ENCODE peak calls at places on chromosomes 11 and 22, in eight cellular contexts. T, Y, A, K, I, J, O and D are unnamed samples. For H3K4me1, the result is how much of the 10 kb centered on the place peaks cover.

GRCh38 chr11:12411806-12412727 is 34.7 kb downstream of the PARVA start:
- DNase-seq in Y (peak), J (peak), A (peak), O (peak), K (peak), T (no peak), I (peak), D (peak)

GRCh38 chr11:80462211-80462610 is 1021.4 kb upstream of the TENM4 start:
- DNase-seq in O (peak), Y (no peak), I (no peak), A (no peak), K (peak), J (no peak), T (no peak), D (no peak)

GRCh38 chr11:78587446-78587845 is 12.8 kb upstream of the NARS2 start:
- DNase-seq in T (no peak), Y (no peak), K (no peak), I (no peak), O (no peak), J (no peak), A (no peak), D (no peak)

GRCh38 chr11:69465236-69466000 is 16.0 kb upstream of the LINC01488 start:
- DNase-seq in T (no peak), O (peak), I (no peak), J (peak), A (no peak), K (no peak), Y (peak), D (peak)

GRCh38 chr22:20393705-20394476 is at the start of gene ZNF74:
- DNase-seq in K (peak), Y (peak), I (no peak), O (peak), J (peak), T (peak), A (peak), D (peak)

GRCh38 chr11:71330996-71331395 is 78.6 kb upstream of the SHANK2 start:
- DNase-seq in T (peak), K (no peak), Y (no peak), A (no peak), J (peak), O (no peak), I (no peak), D (no peak)

GRCh38 chr11:102360681-102361080 is 13.7 kb downstream of the BIRC2 start:
- DNase-seq in K (no peak), A (peak), I (no peak), J (no peak), O (no peak), T (no peak), Y (no peak), D (no peak)

GRCh38 chr11:105838668-105839403 is 183.2 kb downstream of the MSANTD4 start:
- DNase-seq in T (no peak), K (peak), O (peak), A (no peak), Y (no peak), I (no peak), J (no peak), D (no peak)

GRCh38 chr11:107457205-107457557 is 444 bp downstream of the CWF19L2 start:
- DNase-seq in I (peak), J (no peak), Y (no peak), A (no peak), T (no peak), K (no peak), O (no peak), D (no peak)

GRCh38 chr11:58866788-58867187 is 22.3 kb upstream of the GLYATL2 start:
- DNase-seq in Y (no peak), J (no peak), A (no peak), O (no peak), I (no peak), K (no peak), T (no peak), D (no peak)

GRCh38 chr11:92453055-92453454 is 228.4 kb downstream of the FAT3 start:
- DNase-seq in Y (no peak), I (no peak), O (peak), T (no peak), A (no peak), K (peak), J (no peak), D (no peak)

GRCh38 chr11:133988686-133989410 is 32.1 kb upstream of the IGSF9B start:
- DNase-seq in T (no peak), J (no peak), O (no peak), A (no peak), Y (no peak), I (no peak), K (no peak), D (no peak)

GRCh38 chr11:78046486-78046854 is 17.2 kb upstream of the THRSP start:
- DNase-seq in A (no peak), T (no peak), K (no peak), O (no peak), Y (no peak), J (no peak), I (no peak), D (no peak)

GRCh38 chr11:62710001-62710345 is 2.5 kb downstream of the GNG3 start:
- DNase-seq in I (no peak), Y (peak), J (no peak), T (peak), A (no peak), O (no peak), K (peak), D (no peak)

GRCh38 chr22:26196657-26197056 is 27.4 kb downstream of the SEZ6L start:
- DNase-seq in T (no peak), K (no peak), Y (no peak), I (no peak), A (no peak), O (no peak), J (no peak), D (no peak)

GRCh38 chr11:38952698-38953097 is 2354.7 kb upstream of the RAG2 start:
- DNase-seq in T (no peak), I (no peak), Y (no peak), A (no peak), J (no peak), O (peak), K (no peak), D (no peak)

GRCh38 chr22:27749597-27750225 is 51.8 kb downstream of the MN1 start:
- DNase-seq in A (no peak), J (peak), I (no peak), T (no peak), K (peak), O (no peak), Y (no peak), D (no peak)

GRCh38 chr11:61860054-61860903 is 31.1 kb downstream of the FADS3 start:
- DNase-seq in Y (peak), K (peak), T (peak), A (no peak), J (peak), O (no peak), I (no peak), D (peak)

GRCh38 chr11:4443479-4443878 is 5.6 kb upstream of the OR52K2 start:
- DNase-seq in T (no peak), A (no peak), Y (no peak), I (no peak), K (no peak), J (no peak), O (no peak), D (no peak)

GRCh38 chr11:34185926-34186841 is 80.8 kb downstream of the NAT10 start:
- DNase-seq in T (no peak), A (no peak), K (no peak), J (no peak), Y (no peak), O (no peak), I (no peak), D (no peak)

GRCh38 chr22:46084943-46085830 is 65.1 kb upstream of the PPARA start:
- DNase-seq in O (no peak), A (no peak), Y (peak), K (no peak), I (no peak), T (peak), J (peak), D (peak)

GRCh38 chr22:48391820-48392219 is 1435.9 kb downstream of the BRD1 start:
- DNase-seq in K (no peak), O (no peak), A (no peak), Y (no peak), T (no peak), J (no peak), I (no peak), D (no peak)

GRCh38 chr11:71223081-71223405 is 29.3 kb downstream of the SHANK2 start:
- DNase-seq in Y (no peak), I (no peak), A (no peak), O (no peak), J (no peak), K (no peak), T (peak), D (no peak)

GRCh38 chr22:35299217-35299716 is 427 bp upstream of the TOM1 start:
- DNase-seq in J (no peak), I (peak), Y (no peak), K (peak), A (no peak), T (no peak), O (no peak), D (no peak)

GRCh38 chr11:2837096-2837601 is 48.4 kb downstream of the CDKN1C start:
- DNase-seq in O (no peak), K (peak), I (no peak), T (no peak), A (no peak), Y (peak), J (peak), D (peak)

GRCh38 chr22:50656122-50657070 is 16.2 kb upstream of the SHANK3 start:
- DNase-seq in O (no peak), K (peak), J (no peak), T (peak), I (no peak), A (no peak), Y (no peak), D (no peak)

DNA sequence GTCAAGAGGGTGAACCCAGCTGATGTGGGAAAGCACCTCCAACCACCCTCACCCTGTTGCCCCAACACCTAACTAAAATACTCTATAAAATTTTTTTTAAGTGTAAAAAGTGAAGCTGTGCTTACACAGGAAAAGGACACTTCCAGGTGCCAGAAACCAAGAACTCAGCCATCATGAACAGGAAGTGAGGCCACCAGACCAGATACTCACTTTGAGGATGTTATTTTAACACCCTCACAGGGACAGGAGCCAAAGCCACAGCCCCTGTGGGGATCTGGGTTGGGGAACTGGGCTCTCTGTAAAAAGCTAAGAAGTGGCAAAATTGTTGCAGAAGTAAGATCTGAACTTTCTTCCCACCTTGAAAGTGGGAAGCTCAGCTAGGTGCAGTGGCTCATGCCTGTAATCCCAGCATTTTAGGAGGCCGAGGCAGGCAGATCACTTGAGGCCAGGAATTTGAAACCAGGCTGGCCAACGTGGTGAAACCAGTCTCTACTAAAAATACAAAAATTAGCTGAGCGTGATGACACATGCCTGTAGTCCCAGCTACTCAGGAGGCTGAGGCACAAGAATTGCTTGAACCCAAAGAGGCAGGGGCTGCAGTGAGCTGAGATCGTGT is 3.8 kb downstream of the RSPH14 start:
- DNase-seq in A (peak), O (no peak), I (peak), Y (no peak), T (no peak), J (no peak), K (no peak), D (peak)
- H3K4me1 ChIP-seq in A (half or more), O (under half), I (half or more), Y (under half), T (under half), J (under half), K (under half), D (under half)

DNA sequence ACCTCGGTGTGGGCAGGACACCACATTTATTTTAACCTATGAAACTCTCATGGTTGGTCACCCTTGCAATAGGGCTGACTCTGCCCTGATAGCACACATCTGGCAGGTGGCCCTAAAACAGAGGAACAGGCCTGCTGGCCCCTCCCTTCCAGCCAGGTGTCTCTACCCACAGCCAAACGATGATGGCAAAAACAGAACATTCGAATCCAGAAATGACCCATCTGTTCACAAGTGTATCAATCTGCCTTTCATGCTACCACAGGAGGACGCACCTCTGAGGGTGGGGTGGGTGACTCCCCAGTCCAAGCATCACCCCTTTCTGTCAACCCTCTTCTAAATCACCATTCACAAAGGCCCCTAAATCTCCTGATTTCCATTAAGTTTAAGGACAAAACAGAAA is 118.1 kb downstream of the ETS1 start:
- DNase-seq in I (peak), A (no peak), O (no peak), T (no peak), Y (no peak), J (no peak), K (no peak), D (peak)
- H3K4me1 ChIP-seq in I (half or more), A (half or more), O (under half), T (under half), Y (under half), J (under half), K (half or more), D (under half)

GRCh38 chr11:75820636-75821035 is 5.6 kb downstream of the UVRAG start:
- DNase-seq in I (no peak), K (peak), Y (no peak), O (no peak), J (no peak), A (no peak), T (no peak), D (no peak)
- H3K4me1 ChIP-seq in I (half or more), K (under half), Y (under half), O (under half), J (under half), A (under half), T (under half), D (half or more)

DNA sequence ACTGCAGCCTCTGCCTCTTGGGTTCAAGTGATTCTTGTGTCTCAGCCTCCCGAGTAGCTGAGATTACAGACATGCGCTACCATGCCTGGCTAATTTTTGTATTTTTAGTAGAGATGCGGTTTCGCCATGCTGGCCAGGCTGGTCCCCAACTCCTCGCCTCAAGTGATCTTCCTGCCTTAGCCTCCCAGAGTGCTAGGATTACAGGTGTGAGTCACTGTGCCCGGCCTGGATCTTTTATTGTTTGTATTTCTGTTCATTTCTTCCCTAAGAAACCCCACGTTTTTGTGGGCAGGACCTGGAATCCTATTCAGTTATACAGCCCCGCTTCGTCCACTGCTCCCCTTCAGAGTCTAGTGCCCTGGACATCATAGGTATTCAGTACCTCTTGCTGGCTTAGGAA is 28.7 kb downstream of the ZBTB16 start:
- DNase-seq in K (no peak), I (no peak), O (no peak), T (no peak), Y (no peak), A (no peak), J (no peak), D (no peak)
- H3K4me1 ChIP-seq in K (under half), I (under half), O (under half), T (half or more), Y (under half), A (under half), J (under half), D (half or more)